ENCODE peak calls at places on chromosomes 4 and X, in ten cellular contexts. Q is stomach, X is GM12891, Y is HCT116, S is transverse colon, J is suprapubic skin, O is breast epithelium, E is K562, W is sigmoid colon, M is H1. Z is an unnamed sample.

GRCh38 chrX:13046035-13046851 is 1.8 kb upstream of the FAM9C start:
- DNase-seq in Q (no peak), X (no peak), Y (no peak), S (no peak), J (no peak), O (no peak), E (no peak), W (no peak), M (no peak), Z (no peak)

GRCh38 chr4:123449780-123450179 is 53.2 kb downstream of the SPRY1 start:
- DNase-seq in Q (no peak), X (no peak), Y (no peak), S (no peak), J (no peak), O (no peak), E (no peak), W (no peak), M (no peak), Z (no peak)

GRCh38 chr4:165839615-165840333 is 33.3 kb upstream of the TLL1 start:
- DNase-seq in Q (no peak), X (no peak), Y (no peak), S (no peak), J (no peak), O (no peak), E (no peak), W (no peak), M (no peak), Z (no peak)

GRCh38 chr4:121108557-121108956 is 36.2 kb upstream of the NDNF start:
- DNase-seq in Q (no peak), X (no peak), Y (no peak), S (no peak), J (no peak), O (no peak), E (no peak), W (no peak), M (no peak), Z (no peak)

GRCh38 chrX:115233497-115234219 is at the start of gene LRCH2:
- DNase-seq in Q (no peak), X (no peak), Y (no peak), S (no peak), J (no peak), O (no peak), E (no peak), W (peak; percentile 66), M (no peak), Z (no peak)

GRCh38 chr4:80431203-80431602 is 95.7 kb downstream of the CFAP299 start:
- DNase-seq in Q (no peak), X (no peak), Y (no peak), S (no peak), J (no peak), O (no peak), E (no peak), W (no peak), M (no peak), Z (no peak)

GRCh38 chr4:184937745-184938144 is 80.5 kb upstream of the HELT start:
- DNase-seq in Q (no peak), X (no peak), Y (no peak), S (peak; percentile 15), J (no peak), O (no peak), E (no peak), W (no peak), M (no peak), Z (no peak)

GRCh38 chrX:149512225-149512885 is 7.2 kb upstream of the IDS start:
- DNase-seq in Q (peak; percentile 64), X (no peak), Y (no peak), S (peak; percentile 63), J (no peak), O (no peak), E (peak; percentile 58), W (no peak), M (no peak), Z (no peak)

GRCh38 chr4:8336412-8337075 is 67.0 kb downstream of the HTRA3 start:
- DNase-seq in Q (peak; percentile 22), X (no peak), Y (no peak), S (no peak), J (no peak), O (no peak), E (peak; percentile 63), W (peak; percentile 2), M (no peak), Z (no peak)

DNA sequence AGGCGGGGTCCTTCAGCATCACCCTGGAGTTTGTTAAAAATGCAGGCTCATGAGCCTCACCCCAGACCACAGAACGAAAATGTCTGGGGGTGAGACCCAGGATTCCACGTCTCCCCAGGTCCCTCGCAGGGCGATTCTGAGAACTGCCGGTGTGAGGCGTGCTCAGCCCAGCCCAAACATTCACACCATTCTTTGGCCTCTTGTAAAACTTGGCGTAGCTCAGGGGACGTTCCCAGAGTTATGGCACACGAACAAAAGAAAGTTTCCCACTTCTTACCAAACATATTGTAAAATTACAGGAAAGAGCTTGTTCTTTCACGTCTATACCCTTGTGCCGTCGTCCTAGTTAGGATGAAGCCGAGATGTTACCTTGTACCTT is 12.9 kb downstream of the CD99 start:
- DNase-seq in Q (no peak), X (no peak), Y (no peak), S (peak; percentile 55), J (no peak), O (no peak), E (no peak), W (no peak), M (no peak), Z (no peak)
- TF ChIP-seq POLR2AphosphoS5 in Q (no peak), X (no peak), Y (no peak), S (peak; percentile 39), J (no peak), O (no peak), E (no peak), W (peak; percentile 74), M (no peak), Z (no peak)

GRCh38 chr4:186560647-186561046 is 5.3 kb upstream of the MTNR1A start:
- DNase-seq in Q (no peak), X (no peak), Y (no peak), S (no peak), J (no peak), O (no peak), E (no peak), W (no peak), M (no peak), Z (no peak)

GRCh38 chr4:186569533-186570192 is 14.3 kb upstream of the MTNR1A start:
- DNase-seq in Q (no peak), X (no peak), Y (no peak), S (no peak), J (no peak), O (no peak), E (no peak), W (no peak), M (no peak), Z (no peak)

GRCh38 chr4:186566068-186566467 is 10.7 kb upstream of the MTNR1A start:
- DNase-seq in Q (no peak), X (no peak), Y (no peak), S (no peak), J (no peak), O (no peak), E (no peak), W (no peak), M (no peak), Z (no peak)

GRCh38 chr4:186563761-186564160 is 8.4 kb upstream of the MTNR1A start:
- DNase-seq in Q (no peak), X (no peak), Y (no peak), S (no peak), J (no peak), O (no peak), E (no peak), W (no peak), M (no peak), Z (no peak)
- TF ChIP-seq POLR2A in Q (no peak), X (no peak), Y (no peak), S (no peak), J (no peak), O (no peak), E (no peak), W (no peak), M (no peak), Z (no peak)

DNA sequence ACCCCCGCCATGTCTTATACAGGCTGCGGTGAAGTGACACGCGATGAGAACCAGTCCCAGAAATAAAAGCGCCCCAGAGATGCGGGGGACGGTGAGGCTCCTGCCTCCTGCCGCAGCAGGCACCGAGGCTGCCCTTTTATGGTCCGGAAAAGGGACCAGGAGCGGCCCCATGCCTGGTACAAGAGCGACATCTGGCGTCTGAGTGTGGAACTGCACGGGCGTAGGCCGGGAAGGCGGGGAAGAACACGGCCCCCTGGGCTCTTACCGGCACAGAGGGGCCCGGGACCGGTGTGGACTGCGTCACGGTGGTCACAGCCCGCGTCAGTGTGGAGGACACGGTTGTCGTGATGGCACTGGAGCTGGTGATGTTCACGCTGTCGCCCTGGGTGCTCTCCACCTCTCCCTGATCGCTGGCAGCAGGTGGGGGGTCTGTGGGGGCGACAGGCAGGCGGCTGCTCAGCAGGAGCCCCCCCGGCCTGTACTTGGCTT is 8.9 kb upstream of the RENBP start:
- DNase-seq in Q (peak; percentile 79), X (peak; percentile 81), Y (no peak), S (peak; percentile 81), J (no peak), O (peak; percentile 65), E (peak; percentile 56), W (peak; percentile 93), M (no peak), Z (peak; percentile 96)
- TF ChIP-seq POLR2AphosphoS5 in Q (no peak), X (peak; percentile 56), Y (no peak), S (peak; percentile 14), J (no peak), O (peak; percentile 64), E (no peak), W (peak; percentile 80), M (peak; percentile 38), Z (peak; percentile 29)

GRCh38 chr4:17690898-17691297 is 76.5 kb downstream of the MED28 start:
- DNase-seq in Q (no peak), X (no peak), Y (peak; percentile 48), S (no peak), J (no peak), O (no peak), E (no peak), W (no peak), M (no peak), Z (no peak)

GRCh38 chr4:17688011-17688441 is 73.6 kb downstream of the MED28 start:
- DNase-seq in Q (no peak), X (no peak), Y (no peak), S (no peak), J (no peak), O (no peak), E (no peak), W (no peak), M (no peak), Z (no peak)

GRCh38 chr4:17687237-17687857 is 72.9 kb downstream of the MED28 start:
- DNase-seq in Q (no peak), X (no peak), Y (no peak), S (no peak), J (no peak), O (no peak), E (no peak), W (no peak), M (no peak), Z (no peak)

GRCh38 chr4:17694552-17694951 is 80.1 kb downstream of the MED28 start:
- DNase-seq in Q (no peak), X (no peak), Y (no peak), S (no peak), J (no peak), O (no peak), E (no peak), W (no peak), M (no peak), Z (no peak)

DNA sequence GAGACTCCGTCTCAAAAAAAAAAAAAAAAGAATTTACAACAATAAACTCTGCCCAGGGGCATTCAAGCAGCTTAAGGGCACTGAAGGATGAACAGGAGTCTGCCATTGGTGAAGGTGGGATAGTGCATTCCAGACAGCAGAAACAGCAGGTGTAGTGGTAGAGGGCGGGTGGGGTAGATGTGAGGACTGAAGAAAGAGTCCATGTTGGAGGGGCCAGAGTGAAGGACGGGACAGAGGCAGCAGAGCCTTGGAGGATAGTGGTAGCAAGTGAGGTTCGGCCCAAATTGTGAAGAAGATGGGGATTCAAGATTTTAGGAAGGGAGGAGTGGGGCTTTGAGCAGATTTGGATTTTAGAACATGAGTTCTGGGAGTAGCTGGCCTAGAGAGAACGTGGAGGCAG is 75.7 kb downstream of the MED28 start:
- DNase-seq in Q (no peak), X (no peak), Y (no peak), S (no peak), J (no peak), O (no peak), E (no peak), W (no peak), M (no peak), Z (no peak)
- TF ChIP-seq POLR2A in Q (no peak), X (no peak), Y (no peak), S (no peak), J (no peak), O (no peak), E (no peak), W (no peak), M (no peak), Z (no peak)